ENCODE peak calls at places on chromosomes 7 and 10, in four cellular contexts. One of them, this sample, is unnamed.

GRCh38 chr7:36262706-36263484 is 109.8 kb downstream of the EEPD1 start:
- DNase-seq in iPS DF 6.9: no peak
- DNase-seq in mesothelial cell of epicardium: no peak
- DNase-seq in iris pigment epithelial cell: no peak
- DNase-seq in this sample: no peak

GRCh38 chr7:112201839-112202238 is 4.4 kb downstream of the DOCK4 start:
- DNase-seq in iris pigment epithelial cell: no peak
- DNase-seq in iPS DF 6.9: no peak
- DNase-seq in mesothelial cell of epicardium: no peak
- DNase-seq in this sample: no peak

GRCh38 chr10:75165684-75166622 is 44.6 kb upstream of the VDAC2 start:
- DNase-seq in mesothelial cell of epicardium: no peak
- DNase-seq in iris pigment epithelial cell: peak
- DNase-seq in iPS DF 6.9: no peak
- DNase-seq in this sample: peak

GRCh38 chr10:78248651-78249464 is 215.2 kb downstream of the RPS24 start:
- DNase-seq in iris pigment epithelial cell: peak
- DNase-seq in mesothelial cell of epicardium: no peak
- DNase-seq in iPS DF 6.9: no peak
- DNase-seq in this sample: peak

GRCh38 chr7:23334482-23335056 is 35.4 kb downstream of the MALSU1 start:
- DNase-seq in mesothelial cell of epicardium: no peak
- DNase-seq in iris pigment epithelial cell: peak
- DNase-seq in iPS DF 6.9: no peak
- DNase-seq in this sample: peak

GRCh38 chr10:14566498-14566897 is 208.2 kb downstream of the FAM107B start:
- DNase-seq in mesothelial cell of epicardium: no peak
- DNase-seq in iris pigment epithelial cell: no peak
- DNase-seq in iPS DF 6.9: no peak
- DNase-seq in this sample: no peak

GRCh38 chr7:82247814-82248433 is 195.7 kb downstream of the CACNA2D1 start:
- DNase-seq in mesothelial cell of epicardium: no peak
- DNase-seq in iris pigment epithelial cell: peak
- DNase-seq in iPS DF 6.9: no peak
- DNase-seq in this sample: peak

GRCh38 chr10:71478173-71478572 is 81.5 kb downstream of the CDH23 start:
- DNase-seq in iris pigment epithelial cell: no peak
- DNase-seq in mesothelial cell of epicardium: no peak
- DNase-seq in iPS DF 6.9: no peak
- DNase-seq in this sample: no peak

GRCh38 chr10:126702181-126702580 is 31.7 kb upstream of the C10orf90 start:
- DNase-seq in iPS DF 6.9: no peak
- DNase-seq in iris pigment epithelial cell: peak
- DNase-seq in mesothelial cell of epicardium: no peak
- DNase-seq in this sample: peak

GRCh38 chr10:43959854-43960415 is 311.3 kb upstream of the ZNF32 start:
- DNase-seq in mesothelial cell of epicardium: no peak
- DNase-seq in iPS DF 6.9: no peak
- DNase-seq in iris pigment epithelial cell: no peak
- DNase-seq in this sample: no peak

GRCh38 chr7:16644624-16644986 is 949 bp downstream of the ANKMY2 start:
- DNase-seq in mesothelial cell of epicardium: peak
- DNase-seq in iPS DF 6.9: no peak
- DNase-seq in iris pigment epithelial cell: peak
- DNase-seq in this sample: peak

GRCh38 chr7:7566651-7567611 is at the start of gene MIOS:
- DNase-seq in mesothelial cell of epicardium: peak
- DNase-seq in iPS DF 6.9: peak
- DNase-seq in iris pigment epithelial cell: peak
- DNase-seq in this sample: peak

GRCh38 chr10:79206300-79207095 is 137.7 kb downstream of the ZMIZ1 start:
- DNase-seq in iPS DF 6.9: no peak
- DNase-seq in iris pigment epithelial cell: no peak
- DNase-seq in mesothelial cell of epicardium: no peak
- DNase-seq in this sample: no peak

GRCh38 chr7:4525884-4526283 is 156.2 kb upstream of the FOXK1 start:
- DNase-seq in iPS DF 6.9: no peak
- DNase-seq in iris pigment epithelial cell: no peak
- DNase-seq in mesothelial cell of epicardium: no peak
- DNase-seq in this sample: no peak

GRCh38 chr10:7457478-7458316 is 46.9 kb upstream of the SFMBT2 start:
- DNase-seq in iPS DF 6.9: no peak
- DNase-seq in iris pigment epithelial cell: no peak
- DNase-seq in mesothelial cell of epicardium: no peak
- DNase-seq in this sample: peak

GRCh38 chr10:3471927-3472704 is 299.5 kb upstream of the PITRM1 start:
- DNase-seq in iris pigment epithelial cell: no peak
- DNase-seq in mesothelial cell of epicardium: no peak
- DNase-seq in iPS DF 6.9: no peak
- DNase-seq in this sample: peak

GRCh38 chr7:37782166-37782565 is 66.2 kb upstream of the NME8 start:
- DNase-seq in iris pigment epithelial cell: no peak
- DNase-seq in mesothelial cell of epicardium: no peak
- DNase-seq in iPS DF 6.9: no peak
- DNase-seq in this sample: no peak

GRCh38 chr7:44154703-44155102 is 13.6 kb upstream of the MYL7 start:
- DNase-seq in iris pigment epithelial cell: no peak
- DNase-seq in mesothelial cell of epicardium: no peak
- DNase-seq in iPS DF 6.9: no peak
- DNase-seq in this sample: no peak

GRCh38 chr7:95545007-95545615 is 51.2 kb downstream of the PDK4 start:
- DNase-seq in mesothelial cell of epicardium: no peak
- DNase-seq in iPS DF 6.9: no peak
- DNase-seq in iris pigment epithelial cell: peak
- DNase-seq in this sample: peak

GRCh38 chr7:123070702-123071286 is 75.3 kb upstream of the TAS2R16 start:
- DNase-seq in mesothelial cell of epicardium: no peak
- DNase-seq in iris pigment epithelial cell: peak
- DNase-seq in iPS DF 6.9: no peak
- DNase-seq in this sample: no peak

GRCh38 chr10:133150656-133151055 is 9.4 kb upstream of the KNDC1 start:
- DNase-seq in iris pigment epithelial cell: no peak
- DNase-seq in iPS DF 6.9: no peak
- DNase-seq in mesothelial cell of epicardium: no peak
- DNase-seq in this sample: no peak

GRCh38 chr7:78510580-78511188 is 712.1 kb downstream of the PHTF2 start:
- DNase-seq in mesothelial cell of epicardium: no peak
- DNase-seq in iris pigment epithelial cell: peak
- DNase-seq in iPS DF 6.9: peak
- DNase-seq in this sample: peak

GRCh38 chr10:128051548-128051947 is 74.7 kb downstream of the MKI67 start:
- DNase-seq in mesothelial cell of epicardium: no peak
- DNase-seq in iris pigment epithelial cell: no peak
- DNase-seq in iPS DF 6.9: no peak
- DNase-seq in this sample: no peak

GRCh38 chr7:92279429-92280031 is 33.8 kb downstream of the ANKIB1 start:
- DNase-seq in mesothelial cell of epicardium: no peak
- DNase-seq in iris pigment epithelial cell: no peak
- DNase-seq in iPS DF 6.9: no peak
- DNase-seq in this sample: no peak

GRCh38 chr7:79673969-79674368 is 220.5 kb upstream of the MAGI2 start:
- DNase-seq in iPS DF 6.9: no peak
- DNase-seq in iris pigment epithelial cell: no peak
- DNase-seq in mesothelial cell of epicardium: no peak
- DNase-seq in this sample: no peak

GRCh38 chr7:155355745-155356144 is 58.1 kb downstream of the INSIG1 start:
- DNase-seq in iPS DF 6.9: no peak
- DNase-seq in iris pigment epithelial cell: no peak
- DNase-seq in mesothelial cell of epicardium: no peak
- DNase-seq in this sample: no peak

GRCh38 chr10:21173964-21174669 is 277.0 kb upstream of the NEBL start:
- DNase-seq in iris pigment epithelial cell: no peak
- DNase-seq in mesothelial cell of epicardium: peak
- DNase-seq in iPS DF 6.9: no peak
- DNase-seq in this sample: no peak

This sample was measured in HCEC 1CT.